ENCODE peak calls at places on chromosome 19, in nine cellular contexts. One of them, this sample, is unnamed.

GRCh38 chr19:5308471-5309437 is 31.9 kb downstream of the PTPRS start:
- DNase-seq in amniotic stem cell: no peak
- DNase-seq in Daoy: peak
- DNase-seq in DND-41: no peak
- DNase-seq in NCI-H1694: peak
- DNase-seq in CD4-positive, alpha-beta T cell: no peak
- DNase-seq in stimulated activated CD4-positive, alpha-beta T cell treated with anti-CD3 and anti-CD28 coated beads, Interleukin-2, amount 100 ng/mL, for 48 hours: no peak
- DNase-seq in lung microvascular endothelial cell: peak
- DNase-seq in NCI-H1092 treated with DMSO at 0.1 percent for 48 hours: peak
- DNase-seq in this sample: no peak

GRCh38 chr19:2083174-2083854 is 12.8 kb downstream of the MOB3A start:
- DNase-seq in lung microvascular endothelial cell: peak
- DNase-seq in amniotic stem cell: no peak
- DNase-seq in Daoy: no peak
- DNase-seq in stimulated activated CD4-positive, alpha-beta T cell treated with anti-CD3 and anti-CD28 coated beads, Interleukin-2, amount 100 ng/mL, for 48 hours: peak
- DNase-seq in DND-41: peak
- DNase-seq in CD4-positive, alpha-beta T cell: peak
- DNase-seq in NCI-H1092 treated with DMSO at 0.1 percent for 48 hours: no peak
- DNase-seq in NCI-H1694: no peak
- DNase-seq in this sample: no peak

GRCh38 chr19:35643255-35644205 is 2.0 kb downstream of the ETV2 start:
- DNase-seq in NCI-H1694: peak
- DNase-seq in Daoy: peak
- DNase-seq in CD4-positive, alpha-beta T cell: peak
- DNase-seq in DND-41: peak
- DNase-seq in amniotic stem cell: peak
- DNase-seq in lung microvascular endothelial cell: peak
- DNase-seq in NCI-H1092 treated with DMSO at 0.1 percent for 48 hours: peak
- DNase-seq in stimulated activated CD4-positive, alpha-beta T cell treated with anti-CD3 and anti-CD28 coated beads, Interleukin-2, amount 100 ng/mL, for 48 hours: peak
- DNase-seq in this sample: peak

GRCh38 chr19:38190793-38191192 is 33.2 kb downstream of the DPF1 start:
- DNase-seq in amniotic stem cell: no peak
- DNase-seq in NCI-H1694: no peak
- DNase-seq in NCI-H1092 treated with DMSO at 0.1 percent for 48 hours: no peak
- DNase-seq in CD4-positive, alpha-beta T cell: no peak
- DNase-seq in DND-41: no peak
- DNase-seq in Daoy: no peak
- DNase-seq in lung microvascular endothelial cell: no peak
- DNase-seq in stimulated activated CD4-positive, alpha-beta T cell treated with anti-CD3 and anti-CD28 coated beads, Interleukin-2, amount 100 ng/mL, for 48 hours: no peak
- DNase-seq in this sample: no peak

GRCh38 chr19:35251456-35251855 is 2.7 kb downstream of the LSR start:
- DNase-seq in CD4-positive, alpha-beta T cell: no peak
- DNase-seq in NCI-H1092 treated with DMSO at 0.1 percent for 48 hours: no peak
- DNase-seq in lung microvascular endothelial cell: no peak
- DNase-seq in amniotic stem cell: no peak
- DNase-seq in DND-41: no peak
- DNase-seq in Daoy: no peak
- DNase-seq in NCI-H1694: no peak
- DNase-seq in stimulated activated CD4-positive, alpha-beta T cell treated with anti-CD3 and anti-CD28 coated beads, Interleukin-2, amount 100 ng/mL, for 48 hours: no peak
- DNase-seq in this sample: no peak

GRCh38 chr19:11248852-11249251 is 9.4 kb downstream of the ANGPTL8 start:
- DNase-seq in NCI-H1092 treated with DMSO at 0.1 percent for 48 hours: no peak
- DNase-seq in amniotic stem cell: no peak
- DNase-seq in DND-41: no peak
- DNase-seq in Daoy: no peak
- DNase-seq in stimulated activated CD4-positive, alpha-beta T cell treated with anti-CD3 and anti-CD28 coated beads, Interleukin-2, amount 100 ng/mL, for 48 hours: no peak
- DNase-seq in lung microvascular endothelial cell: no peak
- DNase-seq in NCI-H1694: no peak
- DNase-seq in CD4-positive, alpha-beta T cell: no peak
- DNase-seq in this sample: no peak

GRCh38 chr19:35353635-35354034 is 4.6 kb upstream of the FFAR3 start:
- DNase-seq in amniotic stem cell: no peak
- DNase-seq in Daoy: no peak
- DNase-seq in CD4-positive, alpha-beta T cell: no peak
- DNase-seq in NCI-H1694: no peak
- DNase-seq in lung microvascular endothelial cell: no peak
- DNase-seq in stimulated activated CD4-positive, alpha-beta T cell treated with anti-CD3 and anti-CD28 coated beads, Interleukin-2, amount 100 ng/mL, for 48 hours: no peak
- DNase-seq in NCI-H1092 treated with DMSO at 0.1 percent for 48 hours: no peak
- DNase-seq in DND-41: no peak
- DNase-seq in this sample: no peak

GRCh38 chr19:8004723-8005513 is 523 bp downstream of the ELAVL1 start:
- DNase-seq in DND-41: peak
- DNase-seq in NCI-H1694: no peak
- DNase-seq in Daoy: no peak
- DNase-seq in NCI-H1092 treated with DMSO at 0.1 percent for 48 hours: no peak
- DNase-seq in CD4-positive, alpha-beta T cell: no peak
- DNase-seq in stimulated activated CD4-positive, alpha-beta T cell treated with anti-CD3 and anti-CD28 coated beads, Interleukin-2, amount 100 ng/mL, for 48 hours: no peak
- DNase-seq in lung microvascular endothelial cell: peak
- DNase-seq in amniotic stem cell: no peak
- DNase-seq in this sample: peak

GRCh38 chr19:5983367-5983955 is 5.5 kb upstream of the RANBP3 start:
- DNase-seq in NCI-H1694: no peak
- DNase-seq in amniotic stem cell: no peak
- DNase-seq in DND-41: no peak
- DNase-seq in NCI-H1092 treated with DMSO at 0.1 percent for 48 hours: no peak
- DNase-seq in lung microvascular endothelial cell: no peak
- DNase-seq in CD4-positive, alpha-beta T cell: no peak
- DNase-seq in Daoy: no peak
- DNase-seq in stimulated activated CD4-positive, alpha-beta T cell treated with anti-CD3 and anti-CD28 coated beads, Interleukin-2, amount 100 ng/mL, for 48 hours: no peak
- DNase-seq in this sample: no peak

GRCh38 chr19:3383121-3383722 is 16.8 kb downstream of the NFIC start:
- DNase-seq in amniotic stem cell: no peak
- DNase-seq in lung microvascular endothelial cell: no peak
- DNase-seq in CD4-positive, alpha-beta T cell: no peak
- DNase-seq in DND-41: no peak
- DNase-seq in NCI-H1092 treated with DMSO at 0.1 percent for 48 hours: no peak
- DNase-seq in Daoy: no peak
- DNase-seq in NCI-H1694: no peak
- DNase-seq in stimulated activated CD4-positive, alpha-beta T cell treated with anti-CD3 and anti-CD28 coated beads, Interleukin-2, amount 100 ng/mL, for 48 hours: no peak
- DNase-seq in this sample: no peak

This sample was measured in nephron progenitor cell.